ENCODE peak calls at places on chromosome 22, in seven cellular contexts. Z is mesendoderm, F is mesenchymal stem cell, I is H1, N is IMR-90, M is H9, V is trophoblast cell. G is an unnamed sample.

GRCh38 chr22:10780281-10780680 is 4747.7 kb upstream of the OR11H1 start:
- DNase-seq in Z (no peak), M (no peak), I (no peak), V (no peak), F (no peak), N (no peak), G (no peak)

GRCh38 chr22:33883961-33884808 is 36.1 kb downstream of the LARGE1 start:
- DNase-seq in M (no peak), F (no peak), I (no peak), Z (no peak), V (no peak), N (no peak), G (no peak)

GRCh38 chr22:47213571-47214230 is 451.3 kb downstream of the TBC1D22A start:
- DNase-seq in Z (peak), N (no peak), V (peak), M (peak), I (peak), F (no peak), G (no peak)

GRCh38 chr22:19431641-19432091 is at the start of gene HIRA:
- DNase-seq in M (peak), V (peak), N (peak), F (peak), I (peak), Z (peak), G (peak)

GRCh38 chr22:25077964-25078363 is 121.7 kb upstream of the CRYBB3 start:
- DNase-seq in M (no peak), I (no peak), N (no peak), V (peak), Z (no peak), F (no peak), G (no peak)

GRCh38 chr22:36010913-36011312 is 17.7 kb downstream of the RBFOX2 start:
- DNase-seq in Z (no peak), V (peak), I (no peak), N (peak), M (no peak), F (peak), G (no peak)

GRCh38 chr22:50184004-50184461 is 1.7 kb upstream of the TRABD start:
- DNase-seq in N (peak), I (no peak), Z (no peak), V (no peak), M (no peak), F (no peak), G (no peak)

GRCh38 chr22:38187413-38188212 is 6.0 kb upstream of the PLA2G6 start:
- DNase-seq in F (peak), M (no peak), V (peak), I (no peak), Z (no peak), N (peak), G (no peak)

GRCh38 chr22:25366876-25367466 is 147.5 kb downstream of the CRYBB2 start:
- DNase-seq in M (no peak), F (no peak), I (no peak), Z (no peak), V (no peak), N (no peak), G (no peak)

GRCh38 chr22:26906464-26906863 is 249.1 kb downstream of the MIAT start:
- DNase-seq in N (no peak), Z (no peak), V (no peak), M (no peak), I (no peak), F (no peak), G (no peak)

GRCh38 chr22:35510481-35510934 is 30.1 kb upstream of the RASD2 start:
- DNase-seq in I (no peak), M (no peak), F (peak), V (no peak), Z (no peak), N (peak), G (no peak)

GRCh38 chr22:33757443-33758124 is 162.7 kb downstream of the LARGE1 start:
- DNase-seq in V (no peak), Z (no peak), I (no peak), N (no peak), M (no peak), F (no peak), G (no peak)

GRCh38 chr22:50676211-50676636 is 3.6 kb downstream of the SHANK3 start:
- DNase-seq in V (no peak), M (no peak), Z (no peak), F (no peak), I (no peak), N (no peak), G (no peak)

GRCh38 chr22:46537221-46537945 is at the start of gene CELSR1:
- DNase-seq in Z (peak), M (peak), I (peak), N (peak), V (peak), F (no peak), G (peak)

GRCh38 chr22:42868751-42869251 is 11.7 kb upstream of the ARFGAP3 start:
- DNase-seq in F (no peak), I (no peak), M (no peak), V (peak), Z (no peak), N (peak), G (no peak)
- H4K8ac ChIP-seq in F (no peak), I (peak), M (no peak), V (no peak), Z (no peak), N (no peak), G (no peak)

GRCh38 chr22:29739346-29739875 is 19.6 kb downstream of the CABP7 start:
- DNase-seq in M (no peak), F (no peak), N (no peak), I (no peak), Z (no peak), V (no peak), G (no peak)
- H4K8ac ChIP-seq in M (no peak), F (no peak), N (no peak), I (no peak), Z (no peak), V (no peak), G (no peak)

DNA sequence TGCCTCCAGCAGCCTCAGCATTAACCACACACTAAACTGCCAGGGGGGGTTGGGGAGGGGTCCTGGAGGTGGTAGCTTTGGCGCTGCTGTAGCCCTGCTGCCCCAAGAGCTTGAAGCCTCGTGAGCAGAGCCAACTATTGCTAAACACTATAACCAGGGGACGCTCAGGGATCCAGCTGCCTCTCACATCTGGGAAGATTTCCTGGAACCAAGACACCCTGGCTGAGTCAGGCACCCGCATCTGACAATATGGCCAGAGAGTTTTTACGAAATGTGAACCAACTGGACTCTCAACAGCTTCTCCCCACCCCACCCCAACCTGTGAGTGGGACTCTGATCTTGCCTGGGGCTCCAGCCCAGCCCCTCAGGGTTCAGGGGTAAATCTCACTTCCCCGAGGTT is 14.3 kb downstream of the C1QTNF6 start:
- DNase-seq in M (no peak), F (no peak), I (no peak), V (peak), Z (no peak), N (no peak), G (no peak)
- H4K8ac ChIP-seq in M (no peak), F (no peak), I (no peak), V (no peak), Z (no peak), N (no peak), G (no peak)

GRCh38 chr22:23089633-23090032 is 19.3 kb downstream of the GNAZ start:
- DNase-seq in Z (no peak), F (no peak), M (no peak), V (no peak), N (no peak), I (no peak), G (no peak)

GRCh38 chr22:23090079-23090835 is 19.9 kb downstream of the GNAZ start:
- DNase-seq in V (no peak), M (no peak), N (no peak), I (no peak), F (no peak), Z (no peak), G (no peak)

GRCh38 chr22:23088199-23088604 is 17.9 kb downstream of the GNAZ start:
- DNase-seq in N (no peak), F (no peak), M (peak), V (no peak), Z (peak), I (peak), G (no peak)

GRCh38 chr22:23086787-23087186 is 16.5 kb downstream of the GNAZ start:
- DNase-seq in I (no peak), V (no peak), M (no peak), N (no peak), F (no peak), Z (no peak), G (no peak)

GRCh38 chr22:23089010-23089409 is 18.7 kb downstream of the GNAZ start:
- DNase-seq in F (no peak), N (no peak), I (no peak), V (no peak), Z (no peak), M (no peak), G (no peak)
- H4K8ac ChIP-seq in F (no peak), N (no peak), I (no peak), V (no peak), Z (no peak), M (no peak), G (no peak)

GRCh38 chr22:17271711-17272451 is 52.6 kb upstream of the ADA2 start:
- DNase-seq in Z (no peak), N (no peak), I (no peak), V (no peak), F (no peak), M (no peak), G (no peak)
- H4K8ac ChIP-seq in Z (no peak), N (no peak), I (no peak), V (no peak), F (no peak), M (no peak), G (no peak)

GRCh38 chr22:40491990-40492631 is 121.7 kb downstream of the SGSM3 start:
- DNase-seq in N (peak), I (no peak), M (no peak), Z (no peak), V (peak), F (peak), G (no peak)
- H4K8ac ChIP-seq in N (peak), I (no peak), M (no peak), Z (no peak), V (no peak), F (no peak), G (no peak)

GRCh38 chr22:32714458-32715250 is 86.9 kb upstream of the TIMP3 start:
- DNase-seq in N (no peak), M (no peak), Z (no peak), F (peak), V (peak), I (no peak), G (no peak)
- H4K8ac ChIP-seq in N (no peak), M (no peak), Z (no peak), F (no peak), V (no peak), I (no peak), G (no peak)

GRCh38 chr22:23893957-23894709 is at the start of gene MIF:
- DNase-seq in Z (peak), F (peak), I (peak), V (peak), N (peak), M (peak), G (peak)

GRCh38 chr22:23892626-23893445 is 1.3 kb upstream of the MIF start:
- DNase-seq in Z (no peak), F (no peak), M (no peak), N (no peak), V (peak), I (no peak), G (no peak)

GRCh38 chr22:23891726-23892125 is 2.5 kb upstream of the MIF start:
- DNase-seq in M (no peak), F (no peak), I (no peak), N (no peak), V (peak), Z (no peak), G (no peak)

GRCh38 chr22:23893446-23893956 is 682 bp upstream of the MIF start:
- DNase-seq in N (no peak), Z (no peak), F (no peak), M (no peak), V (peak), I (no peak), G (no peak)

GRCh38 chr22:23892130-23892529 is 2.1 kb upstream of the MIF start:
- DNase-seq in I (no peak), M (no peak), F (no peak), N (no peak), Z (no peak), V (peak), G (no peak)
- H4K8ac ChIP-seq in I (no peak), M (no peak), F (no peak), N (no peak), Z (no peak), V (no peak), G (no peak)

DNA sequence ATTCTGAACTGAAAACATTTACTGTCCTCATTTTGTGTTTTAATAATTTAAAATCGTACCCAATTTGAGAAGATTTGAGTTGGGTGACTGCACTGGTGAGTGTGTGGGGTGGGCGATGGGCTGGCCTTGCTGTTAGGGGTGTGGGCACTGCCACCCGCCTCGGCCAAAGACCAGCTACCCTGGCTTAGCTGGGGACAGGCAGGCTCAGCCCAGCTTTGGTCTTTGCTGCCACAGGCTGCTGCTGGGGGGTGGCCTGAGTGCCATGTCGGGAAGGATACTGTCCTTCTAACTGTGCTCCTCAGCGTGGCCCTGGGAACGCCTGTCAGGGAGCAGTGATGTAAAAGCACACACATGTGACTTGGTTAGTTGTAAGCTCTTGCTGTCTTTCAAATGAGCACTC is 22.3 kb downstream of the FAM118A start:
- DNase-seq in N (no peak), Z (no peak), I (no peak), V (no peak), M (no peak), F (no peak), G (no peak)
- H4K8ac ChIP-seq in N (no peak), Z (no peak), I (no peak), V (no peak), M (no peak), F (no peak), G (no peak)